ENCODE peak calls at places on chromosomes 4 and X, in four cellular contexts. A is A549, O is WTC11, D is HepG2. M is an unnamed sample.

GRCh38 chr4:3829954-3830773 is 64.0 kb downstream of the ADRA2C start:
- DNase-seq in D (peak; percentile 79), A (no peak), O (peak; percentile 41), M (no peak)

GRCh38 chr4:1200425-1201035 is 28.1 kb upstream of the SPON2 start:
- DNase-seq in A (no peak), O (peak; percentile 8), D (no peak), M (peak; percentile 41)

GRCh38 chr4:41410049-41410448 is 127.9 kb upstream of the LIMCH1 start:
- DNase-seq in A (no peak), D (no peak), O (no peak), M (no peak)

GRCh38 chr4:156858071-156858470 is 113.5 kb downstream of the PDGFC start:
- DNase-seq in O (no peak), D (no peak), A (no peak), M (no peak)

GRCh38 chrX:71118032-71118984 is at the start of gene MED12:
- DNase-seq in O (peak; percentile 89), A (peak; percentile 66), D (peak; percentile 47), M (peak; percentile 88)

GRCh38 chr4:77695769-77696168 is 90.1 kb downstream of the CXCL13 start:
- DNase-seq in A (peak; percentile 50), O (no peak), D (peak; percentile 56), M (peak; percentile 20)

GRCh38 chr4:92265066-92265465 is 38.7 kb upstream of the GRID2 start:
- DNase-seq in O (no peak), D (no peak), A (no peak), M (no peak)

GRCh38 chrX:72713130-72713529 is 976 bp downstream of the PHKA1 start:
- DNase-seq in O (no peak), D (no peak), A (no peak), M (no peak)

GRCh38 chr4:113760094-113760851 is 1.3 kb downstream of the CAMK2D start:
- DNase-seq in O (no peak), A (peak; percentile 7), D (no peak), M (no peak)

GRCh38 chr4:101977096-101977495 is 186.6 kb downstream of the BANK1 start:
- DNase-seq in D (no peak), A (peak; percentile 14), O (no peak), M (no peak)

GRCh38 chr4:24321151-24321550 is 263.2 kb downstream of the DHX15 start:
- DNase-seq in O (no peak), D (no peak), A (no peak), M (no peak)

GRCh38 chr4:181536196-181536746 is 706.9 kb upstream of the TENM3 start:
- DNase-seq in O (no peak), D (no peak), A (no peak), M (no peak)

GRCh38 chrX:32408389-32408788 is 803.0 kb downstream of the DMD start:
- DNase-seq in D (no peak), A (no peak), O (no peak), M (peak; percentile 3)

GRCh38 chr4:130336585-130337217 is 1240.7 kb downstream of the C4orf33 start:
- DNase-seq in D (peak; percentile 2), A (no peak), O (no peak), M (no peak)

GRCh38 chrX:102833136-102833535 is 103.9 kb upstream of the RAB40AL start:
- DNase-seq in A (no peak), D (no peak), O (no peak), M (no peak)

GRCh38 chr4:82499705-82500104 is 62.1 kb downstream of the TMEM150C start:
- DNase-seq in O (no peak), D (no peak), A (no peak), M (no peak)

GRCh38 chr4:52976523-52977230 is 114.6 kb downstream of the RASL11B start:
- DNase-seq in D (no peak), A (no peak), O (no peak), M (no peak)

GRCh38 chrX:22278375-22278774 is 5.7 kb downstream of the CBLL2 start:
- DNase-seq in A (peak; percentile 4), D (no peak), O (no peak), M (peak; percentile 7)

GRCh38 chrX:40484408-40485091 is 96.2 kb upstream of the ATP6AP2 start:
- DNase-seq in O (peak; percentile 19), D (no peak), A (no peak), M (no peak)

GRCh38 chr4:99447079-99447478 is 11.9 kb upstream of the ADH7 start:
- DNase-seq in D (no peak), A (no peak), O (no peak), M (no peak)

GRCh38 chr4:41977709-41978108 is 3.8 kb upstream of the DCAF4L1 start:
- DNase-seq in A (no peak), D (no peak), O (no peak), M (no peak)

GRCh38 chrX:65811558-65812228 is 144.2 kb downstream of the MSN start:
- DNase-seq in A (no peak), D (no peak), O (no peak), M (no peak)

GRCh38 chrX:124223524-124223923 is 108.9 kb upstream of the TEX13D start:
- DNase-seq in D (no peak), A (no peak), O (peak; percentile 17), M (no peak)

GRCh38 chr4:77501851-77502250 is 103.8 kb upstream of the CXCL13 start:
- DNase-seq in D (no peak), O (no peak), A (no peak), M (no peak)

GRCh38 chrX:41970419-41970818 is 47.1 kb upstream of the CASK start:
- DNase-seq in O (no peak), A (no peak), D (no peak), M (no peak)
- TF ChIP-seq NR3C1 in O (no peak), A (no peak), D (no peak), M (no peak)

GRCh38 chr4:170741856-170742255 is 652.1 kb upstream of the AADAT start:
- DNase-seq in D (no peak), O (no peak), A (no peak), M (no peak)

DNA sequence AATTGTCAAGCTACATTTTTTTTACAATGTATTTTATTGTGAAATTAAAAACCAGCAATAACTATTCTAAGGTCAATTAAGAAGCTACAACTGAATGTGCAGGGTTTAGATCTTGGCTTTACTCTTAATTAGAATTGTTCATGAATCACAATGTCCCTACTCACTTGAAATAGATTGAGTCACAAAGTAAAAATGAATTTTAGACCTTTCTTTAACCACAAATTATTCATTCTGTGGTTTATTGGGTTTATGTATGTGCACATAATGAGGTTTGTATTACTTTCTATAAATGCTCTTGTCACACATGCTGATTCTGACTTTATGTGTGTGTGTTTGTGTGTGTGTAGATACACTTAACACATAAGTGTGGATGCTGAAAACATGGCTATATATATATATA is 647.0 kb upstream of the AADAT start:
- DNase-seq in D (no peak), O (no peak), A (no peak), M (no peak)
- TF ChIP-seq NR3C1 in D (no peak), O (no peak), A (no peak), M (no peak)

GRCh38 chrX:3435057-3435456 is 88.6 kb upstream of the MXRA5 start:
- DNase-seq in A (no peak), O (no peak), D (no peak), M (no peak)
- TF ChIP-seq NR3C1 in A (no peak), O (no peak), D (no peak), M (no peak)

DNA sequence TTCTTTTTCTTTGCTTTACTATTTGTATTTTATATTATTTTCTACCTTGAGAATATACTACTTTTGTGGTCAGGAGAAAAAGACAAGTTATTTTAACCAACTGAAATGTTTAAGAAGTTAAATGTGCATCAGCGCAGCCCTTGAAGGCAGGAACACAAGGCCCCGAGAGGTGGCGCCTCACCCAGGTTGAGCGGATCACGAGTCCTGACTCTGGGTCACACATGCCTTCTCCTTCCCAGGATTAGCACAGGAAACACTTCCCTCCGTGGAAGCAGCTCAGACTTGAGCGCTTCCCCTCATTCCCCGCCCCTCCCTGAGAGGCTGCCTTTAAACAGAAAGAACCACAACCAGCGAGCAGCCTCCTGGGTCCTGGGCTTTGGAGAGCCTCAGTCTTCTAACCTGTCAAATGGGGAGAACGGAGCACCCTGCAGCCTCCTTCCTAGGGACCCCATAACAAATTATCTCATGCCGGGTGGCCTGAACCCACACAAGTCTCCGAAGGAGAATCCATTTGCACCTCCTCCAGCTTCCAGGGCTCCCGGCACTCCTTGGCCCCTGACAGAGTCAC is 217.6 kb downstream of the AFAP1 start:
- DNase-seq in D (no peak), O (no peak), A (no peak), M (peak; percentile 27)
- TF ChIP-seq NR3C1 in D (no peak), O (no peak), A (no peak), M (no peak)

DNA sequence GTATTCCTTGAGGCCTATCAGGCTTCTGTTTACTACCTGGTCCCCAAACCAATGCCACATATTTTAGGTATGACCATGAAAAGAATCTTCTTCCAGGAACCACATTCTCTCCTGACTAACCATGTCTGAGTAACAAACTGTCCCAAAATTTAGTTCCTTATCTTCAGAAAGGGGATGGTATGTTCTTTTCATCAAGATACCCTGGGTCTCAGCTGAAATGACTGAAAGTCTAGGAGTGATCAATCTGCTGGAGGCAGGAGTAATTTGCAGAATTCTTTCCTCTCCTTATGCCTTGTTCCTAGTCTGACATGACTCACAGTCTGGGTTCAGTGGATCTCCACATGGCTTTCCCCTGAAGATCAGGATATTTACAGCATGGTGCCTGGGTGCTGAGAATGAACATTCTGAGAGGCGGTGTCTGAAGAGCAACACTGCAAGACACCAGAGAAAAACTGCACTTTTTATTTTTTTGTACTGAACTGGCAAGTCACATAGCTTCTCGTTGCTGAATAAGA is 665.5 kb downstream of the TLL1 start:
- DNase-seq in D (no peak), A (no peak), O (no peak), M (no peak)
- TF ChIP-seq NR3C1 in D (no peak), A (no peak), O (no peak), M (no peak)

GRCh38 chrX:74422576-74423288 is 1.4 kb downstream of the SLC16A2 start:
- DNase-seq in D (peak; percentile 4), A (no peak), O (peak; percentile 70), M (no peak)
- TF ChIP-seq NR3C1 in D (no peak), A (no peak), O (no peak), M (no peak)

M was measured in K562.